ENCODE peak calls at places on chromosomes 13 and 19, in five cellular contexts. One of them, this sample, is unnamed.
A peak's percentile ranks its signal among the peaks of the same experiment; 100 is the strongest.

GRCh38 chr19:6811906-6812305 is 39.4 kb downstream of the VAV1 start:
- DNase-seq in psoas muscle: no peak
- DNase-seq in fibroblast of pulmonary artery: peak; percentile 83
- DNase-seq in H1: no peak
- DNase-seq in breast epithelium: no peak
- DNase-seq in this sample: peak; percentile 39

GRCh38 chr13:49240017-49240416 is 7.7 kb upstream of the CDADC1 start:
- DNase-seq in fibroblast of pulmonary artery: peak; percentile 51
- DNase-seq in H1: no peak
- DNase-seq in breast epithelium: no peak
- DNase-seq in psoas muscle: no peak
- DNase-seq in this sample: peak; percentile 46

GRCh38 chr13:77022341-77022740 is 4.6 kb downstream of the FBXL3 start:
- DNase-seq in breast epithelium: no peak
- DNase-seq in fibroblast of pulmonary artery: peak; percentile 51
- DNase-seq in H1: no peak
- DNase-seq in psoas muscle: no peak
- DNase-seq in this sample: peak; percentile 43

GRCh38 chr19:51219307-51219706 is 5.6 kb upstream of the CD33 start:
- DNase-seq in H1: no peak
- DNase-seq in fibroblast of pulmonary artery: no peak
- DNase-seq in breast epithelium: no peak
- DNase-seq in psoas muscle: no peak
- DNase-seq in this sample: no peak

GRCh38 chr13:103799028-103799427 is 732.8 kb upstream of the SLC10A2 start:
- DNase-seq in H1: no peak
- DNase-seq in breast epithelium: no peak
- DNase-seq in psoas muscle: no peak
- DNase-seq in fibroblast of pulmonary artery: no peak
- DNase-seq in this sample: no peak

GRCh38 chr19:35730326-35730725 is 11.9 kb downstream of the IGFLR1 start:
- DNase-seq in breast epithelium: no peak
- DNase-seq in H1: no peak
- DNase-seq in psoas muscle: no peak
- DNase-seq in fibroblast of pulmonary artery: no peak
- DNase-seq in this sample: no peak

GRCh38 chr19:1026189-1027019 is at the start of gene CNN2:
- DNase-seq in H1: no peak
- DNase-seq in fibroblast of pulmonary artery: peak; percentile 81
- DNase-seq in psoas muscle: peak; percentile 80
- DNase-seq in breast epithelium: peak; percentile 85
- DNase-seq in this sample: peak; percentile 67

GRCh38 chr19:33770107-33770506 is 26.6 kb upstream of the KCTD15 start:
- DNase-seq in H1: no peak
- DNase-seq in fibroblast of pulmonary artery: no peak
- DNase-seq in breast epithelium: no peak
- DNase-seq in psoas muscle: no peak
- DNase-seq in this sample: no peak

GRCh38 chr13:67408823-67409222 is 178.7 kb upstream of the PCDH9 start:
- DNase-seq in psoas muscle: no peak
- DNase-seq in breast epithelium: no peak
- DNase-seq in H1: no peak
- DNase-seq in fibroblast of pulmonary artery: peak; percentile 54
- DNase-seq in this sample: no peak

GRCh38 chr13:83220241-83220640 is 662.0 kb downstream of the SLITRK1 start:
- DNase-seq in H1: no peak
- DNase-seq in breast epithelium: no peak
- DNase-seq in fibroblast of pulmonary artery: no peak
- DNase-seq in psoas muscle: no peak
- DNase-seq in this sample: peak; percentile 51

GRCh38 chr13:99982741-99983400 is 1.3 kb downstream of the ZIC2 start:
- DNase-seq in breast epithelium: no peak
- DNase-seq in H1: no peak
- DNase-seq in psoas muscle: no peak
- DNase-seq in fibroblast of pulmonary artery: no peak
- DNase-seq in this sample: no peak

GRCh38 chr19:50906217-50906616 is 5.0 kb downstream of the KLK4 start:
- DNase-seq in breast epithelium: no peak
- DNase-seq in H1: no peak
- DNase-seq in fibroblast of pulmonary artery: peak; percentile 21
- DNase-seq in psoas muscle: no peak
- DNase-seq in this sample: no peak

GRCh38 chr19:35509018-35509652 is 4.3 kb downstream of the DMKN start:
- DNase-seq in fibroblast of pulmonary artery: no peak
- DNase-seq in breast epithelium: peak; percentile 68
- DNase-seq in H1: no peak
- DNase-seq in psoas muscle: no peak
- DNase-seq in this sample: no peak

GRCh38 chr13:112325142-112325808 is 50.9 kb upstream of the SPACA7 start:
- DNase-seq in breast epithelium: no peak
- DNase-seq in psoas muscle: no peak
- DNase-seq in fibroblast of pulmonary artery: no peak
- DNase-seq in H1: no peak
- DNase-seq in this sample: no peak

GRCh38 chr13:26968431-26969335 is 202.9 kb downstream of the USP12 start:
- DNase-seq in breast epithelium: no peak
- DNase-seq in psoas muscle: no peak
- DNase-seq in fibroblast of pulmonary artery: no peak
- DNase-seq in H1: no peak
- DNase-seq in this sample: peak; percentile 23

GRCh38 chr19:10339380-10339960 is at the start of gene ICAM3:
- DNase-seq in fibroblast of pulmonary artery: no peak
- DNase-seq in breast epithelium: no peak
- DNase-seq in psoas muscle: no peak
- DNase-seq in H1: no peak
- DNase-seq in this sample: no peak

GRCh38 chr13:42612021-42612765 is 38.2 kb downstream of the TNFSF11 start:
- DNase-seq in psoas muscle: no peak
- DNase-seq in H1: no peak
- DNase-seq in fibroblast of pulmonary artery: no peak
- DNase-seq in breast epithelium: no peak
- DNase-seq in this sample: no peak

GRCh38 chr19:4555657-4556561 is 3.6 kb downstream of the SEMA6B start:
- DNase-seq in psoas muscle: no peak
- DNase-seq in breast epithelium: no peak
- DNase-seq in fibroblast of pulmonary artery: no peak
- DNase-seq in H1: no peak
- DNase-seq in this sample: no peak

GRCh38 chr13:57862879-57863278 is 231.3 kb downstream of the PCDH17 start:
- DNase-seq in breast epithelium: no peak
- DNase-seq in fibroblast of pulmonary artery: no peak
- DNase-seq in psoas muscle: no peak
- DNase-seq in H1: no peak
- DNase-seq in this sample: no peak

GRCh38 chr13:94609196-94609595 is 7.5 kb downstream of the GPR180 start:
- DNase-seq in fibroblast of pulmonary artery: no peak
- DNase-seq in psoas muscle: no peak
- DNase-seq in breast epithelium: no peak
- DNase-seq in H1: no peak
- DNase-seq in this sample: no peak

GRCh38 chr13:45370922-45371406 is 30.0 kb upstream of the TPT1 start:
- DNase-seq in fibroblast of pulmonary artery: peak; percentile 88
- DNase-seq in H1: peak; percentile 72
- DNase-seq in psoas muscle: peak; percentile 80
- DNase-seq in breast epithelium: peak; percentile 67
- DNase-seq in this sample: peak; percentile 84

GRCh38 chr13:50626031-50626643 is 217.4 kb downstream of the DLEU7 start:
- DNase-seq in psoas muscle: no peak
- DNase-seq in fibroblast of pulmonary artery: peak; percentile 90
- DNase-seq in breast epithelium: no peak
- DNase-seq in H1: no peak
- DNase-seq in this sample: no peak

GRCh38 chr19:45863840-45864628 is at the start of gene FOXA3:
- DNase-seq in H1: peak; percentile 39
- DNase-seq in psoas muscle: peak; percentile 62
- DNase-seq in fibroblast of pulmonary artery: peak; percentile 25
- DNase-seq in breast epithelium: no peak
- DNase-seq in this sample: peak; percentile 17
- TF ChIP-seq CTCF in H1: peak; percentile 65
- TF ChIP-seq CTCF in psoas muscle: peak; percentile 51
- TF ChIP-seq CTCF in fibroblast of pulmonary artery: peak; percentile 28
- TF ChIP-seq CTCF in breast epithelium: peak; percentile 31
- TF ChIP-seq CTCF in this sample: peak; percentile 60

GRCh38 chr13:74133657-74134201 is 475 bp downstream of the KLF12 start:
- DNase-seq in H1: peak; percentile 65
- DNase-seq in psoas muscle: peak; percentile 81
- DNase-seq in fibroblast of pulmonary artery: peak; percentile 96
- DNase-seq in breast epithelium: peak; percentile 76
- DNase-seq in this sample: peak; percentile 95
- TF ChIP-seq CTCF in H1: no peak
- TF ChIP-seq CTCF in psoas muscle: no peak
- TF ChIP-seq CTCF in fibroblast of pulmonary artery: no peak
- TF ChIP-seq CTCF in breast epithelium: no peak
- TF ChIP-seq CTCF in this sample: no peak

DNA sequence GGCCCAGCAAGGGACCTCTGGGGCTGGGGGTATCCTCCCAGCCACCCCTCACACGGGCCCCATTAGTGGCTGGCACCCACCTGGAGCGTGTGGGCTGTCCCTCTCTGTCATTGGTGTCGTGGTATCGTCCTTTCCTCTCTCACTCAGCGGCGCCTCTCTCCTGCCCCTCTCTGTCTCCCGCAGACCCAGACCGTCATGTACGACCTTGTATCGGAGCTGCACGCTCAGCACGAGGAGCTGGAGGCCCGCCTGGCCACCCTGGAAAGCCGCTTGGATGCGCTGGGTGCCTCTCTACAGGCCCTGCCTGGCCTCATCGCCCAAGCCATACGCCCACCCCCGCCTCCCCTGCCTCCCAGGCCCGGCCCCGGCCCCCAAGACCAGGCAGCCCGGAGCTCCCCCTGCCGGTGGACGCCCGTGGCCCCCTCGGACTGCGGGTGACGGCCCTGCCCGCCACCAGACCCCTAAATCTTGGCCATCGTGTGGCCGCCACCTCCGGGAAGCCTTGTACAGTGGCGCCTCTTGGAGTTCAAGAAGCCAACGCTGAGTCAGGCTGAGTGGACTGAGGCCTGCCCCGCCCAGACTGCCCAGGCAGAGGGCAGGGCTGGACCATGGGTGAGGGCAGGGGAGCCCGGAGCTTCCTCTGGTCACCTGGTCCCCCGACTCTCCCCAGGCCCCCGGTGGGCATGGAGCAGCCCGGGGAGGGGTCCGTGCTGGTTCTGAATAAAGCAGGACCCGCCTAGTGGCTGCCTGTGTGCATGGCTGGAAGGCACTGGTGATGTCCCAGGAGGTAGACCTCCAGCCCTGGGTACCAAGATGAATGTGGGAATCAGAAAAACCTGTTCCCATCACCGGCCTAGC is 9.8 kb upstream of the ARRDC2 start:
- DNase-seq in H1: no peak
- DNase-seq in fibroblast of pulmonary artery: no peak
- DNase-seq in breast epithelium: no peak
- DNase-seq in psoas muscle: no peak
- DNase-seq in this sample: peak; percentile 24
- TF ChIP-seq CTCF in H1: peak; percentile 73
- TF ChIP-seq CTCF in fibroblast of pulmonary artery: peak; percentile 12
- TF ChIP-seq CTCF in breast epithelium: no peak
- TF ChIP-seq CTCF in psoas muscle: no peak
- TF ChIP-seq CTCF in this sample: peak; percentile 2

GRCh38 chr19:42311612-42312160 is 1.4 kb upstream of the TMEM145 start:
- DNase-seq in H1: no peak
- DNase-seq in psoas muscle: no peak
- DNase-seq in breast epithelium: no peak
- DNase-seq in fibroblast of pulmonary artery: no peak
- DNase-seq in this sample: no peak
- TF ChIP-seq CTCF in H1: peak; percentile 56
- TF ChIP-seq CTCF in psoas muscle: no peak
- TF ChIP-seq CTCF in breast epithelium: no peak
- TF ChIP-seq CTCF in fibroblast of pulmonary artery: peak; percentile 8
- TF ChIP-seq CTCF in this sample: no peak

This sample was measured in IMR-90.